ENCODE peak calls at places on chromosomes 2 and 18, in eight cellular contexts. C is Karpas-422, P is GM23248, I is hepatocyte, H is OCI-LY7, J is GM23338, R is HCT116, K is PC-9. E is an unnamed sample. For H3K9me2, the result is how much of the 10 kb centered on the place peaks cover.

GRCh38 chr18:58051765-58052460 is 7.9 kb downstream of the NEDD4L start:
- DNase-seq in C (peak), P (peak), I (no peak), H (no peak), J (no peak), R (no peak), K (no peak), E (peak)

GRCh38 chr2:12755384-12755783 is 38.6 kb downstream of the TRIB2 start:
- DNase-seq in C (no peak), P (no peak), I (no peak), H (no peak), J (no peak), R (no peak), K (no peak), E (no peak)

GRCh38 chr2:100407108-100407507 is 10.4 kb downstream of the CHST10 start:
- DNase-seq in C (no peak), P (no peak), I (no peak), H (no peak), J (no peak), R (no peak), K (no peak), E (no peak)

GRCh38 chr2:29278964-29279363 is 163.7 kb downstream of the CLIP4 start:
- DNase-seq in C (no peak), P (no peak), I (no peak), H (no peak), J (no peak), R (no peak), K (no peak), E (no peak)

GRCh38 chr2:45433363-45433762 is 177.7 kb downstream of the SRBD1 start:
- DNase-seq in C (no peak), P (no peak), I (no peak), H (peak), J (no peak), R (no peak), K (no peak), E (no peak)

GRCh38 chr2:133940134-133940533 is 313.7 kb upstream of the MGAT5 start:
- DNase-seq in C (no peak), P (no peak), I (no peak), H (no peak), J (peak), R (no peak), K (no peak), E (no peak)

GRCh38 chr2:95073856-95074662 is 47.5 kb downstream of the MRPS5 start:
- DNase-seq in C (no peak), P (no peak), I (peak), H (no peak), J (no peak), R (no peak), K (no peak), E (no peak)

GRCh38 chr2:121388371-121388770 is 103.4 kb upstream of the TFCP2L1 start:
- DNase-seq in C (no peak), P (no peak), I (no peak), H (no peak), J (no peak), R (no peak), K (no peak), E (no peak)

GRCh38 chr2:207093234-207093633 is 72.5 kb downstream of the KLF7 start:
- DNase-seq in C (no peak), P (no peak), I (no peak), H (no peak), J (peak), R (no peak), K (no peak), E (no peak)

GRCh38 chr18:27413495-27414401 is 228.6 kb upstream of the CHST9 start:
- DNase-seq in C (no peak), P (peak), I (peak), H (no peak), J (no peak), R (no peak), K (peak), E (no peak)

GRCh38 chr2:226076529-226076928 is 677.0 kb downstream of the NYAP2 start:
- DNase-seq in C (no peak), P (peak), I (no peak), H (no peak), J (no peak), R (no peak), K (no peak), E (no peak)

GRCh38 chr18:13036622-13037320 is 45.6 kb downstream of the CEP192 start:
- DNase-seq in C (no peak), P (peak), I (no peak), H (no peak), J (no peak), R (no peak), K (no peak), E (no peak)

GRCh38 chr2:235979753-235980459 is 188.3 kb downstream of the GBX2 start:
- DNase-seq in C (no peak), P (no peak), I (no peak), H (no peak), J (no peak), R (no peak), K (no peak), E (no peak)
- H3K9me2 ChIP-seq in C (under half), P (under half), I (under half), H (under half), J (under half), R (under half), K (under half), E (under half)

GRCh38 chr2:174610243-174610995 is 12.8 kb upstream of the WIPF1 start:
- DNase-seq in C (no peak), P (peak), I (no peak), H (peak), J (no peak), R (no peak), K (no peak), E (no peak)
- H3K4me2 ChIP-seq in C (peak), P (peak), I (no peak), H (peak), J (no peak), R (no peak), K (no peak), E (peak)

GRCh38 chr2:10287766-10288165 is 14.9 kb upstream of the HPCAL1 start:
- DNase-seq in C (no peak), P (no peak), I (no peak), H (no peak), J (no peak), R (no peak), K (no peak), E (no peak)
- H3K9me2 ChIP-seq in C (under half), P (under half), I (under half), H (under half), J (under half), R (under half), K (under half), E (under half)

GRCh38 chr2:142044168-142044567 is 86.6 kb downstream of the LRP1B start:
- DNase-seq in C (no peak), P (no peak), I (no peak), H (no peak), J (no peak), R (no peak), K (no peak), E (no peak)

GRCh38 chr2:142040554-142040953 is 90.3 kb downstream of the LRP1B start:
- DNase-seq in C (no peak), P (no peak), I (no peak), H (no peak), J (no peak), R (no peak), K (no peak), E (no peak)

GRCh38 chr2:142041996-142042395 is 88.8 kb downstream of the LRP1B start:
- DNase-seq in C (no peak), P (no peak), I (no peak), H (no peak), J (no peak), R (no peak), K (no peak), E (no peak)

GRCh38 chr2:142041105-142041504 is 89.7 kb downstream of the LRP1B start:
- DNase-seq in C (no peak), P (peak), I (no peak), H (no peak), J (no peak), R (no peak), K (no peak), E (no peak)

GRCh38 chr2:142042536-142043199 is 88.1 kb downstream of the LRP1B start:
- DNase-seq in C (no peak), P (no peak), I (no peak), H (no peak), J (no peak), R (no peak), K (no peak), E (no peak)
- H3K4me2 ChIP-seq in C (no peak), P (no peak), I (no peak), H (no peak), J (no peak), R (no peak), K (no peak), E (no peak)

GRCh38 chr2:230748087-230748486 is 35.4 kb downstream of the CAB39 start:
- DNase-seq in C (no peak), P (no peak), I (no peak), H (no peak), J (no peak), R (no peak), K (no peak), E (no peak)
- H3K9me2 ChIP-seq in C (under half), P (under half), I (under half), H (under half), J (under half), R (under half), K (under half), E (under half)

DNA sequence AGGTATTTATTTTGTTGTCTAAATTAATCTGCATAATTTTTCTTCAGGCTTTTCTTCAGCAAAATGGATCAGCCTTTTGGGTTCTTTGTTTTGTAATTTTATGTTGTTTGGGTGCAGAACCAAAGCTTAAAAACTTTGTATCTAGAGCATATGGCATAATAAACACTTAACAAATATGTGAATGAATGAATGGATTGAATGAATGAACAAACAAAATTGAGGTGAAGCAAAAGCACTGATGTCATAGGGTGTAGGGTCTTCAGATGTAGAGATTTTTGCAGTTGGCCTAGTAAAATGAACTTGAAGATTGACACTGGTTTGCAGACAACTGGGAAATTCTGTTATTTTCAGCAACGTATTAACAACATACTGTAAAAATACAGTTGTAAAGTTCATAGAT is 17.3 kb downstream of the VAPA start:
- DNase-seq in C (no peak), P (no peak), I (no peak), H (no peak), J (no peak), R (no peak), K (no peak), E (no peak)
- H3K4me2 ChIP-seq in C (no peak), P (no peak), I (no peak), H (no peak), J (no peak), R (no peak), K (no peak), E (no peak)

GRCh38 chr18:37684590-37684989 is 119.0 kb upstream of the CELF4 start:
- DNase-seq in C (no peak), P (no peak), I (no peak), H (no peak), J (peak), R (no peak), K (no peak), E (no peak)
- H3K9me2 ChIP-seq in C (under half), P (under half), I (under half), H (under half), J (under half), R (under half), K (under half), E (under half)

GRCh38 chr2:174787485-174788205 is 23.4 kb upstream of the CHRNA1 start:
- DNase-seq in C (no peak), P (peak), I (peak), H (no peak), J (peak), R (no peak), K (peak), E (no peak)

GRCh38 chr2:174792309-174793025 is 28.2 kb upstream of the CHRNA1 start:
- DNase-seq in C (no peak), P (no peak), I (no peak), H (no peak), J (no peak), R (no peak), K (no peak), E (peak)

GRCh38 chr2:174788291-174788929 is 24.1 kb upstream of the CHRNA1 start:
- DNase-seq in C (peak), P (peak), I (no peak), H (peak), J (peak), R (peak), K (no peak), E (no peak)

GRCh38 chr2:174786066-174786725 is 21.9 kb upstream of the CHRNA1 start:
- DNase-seq in C (no peak), P (peak), I (no peak), H (no peak), J (no peak), R (no peak), K (no peak), E (no peak)

DNA sequence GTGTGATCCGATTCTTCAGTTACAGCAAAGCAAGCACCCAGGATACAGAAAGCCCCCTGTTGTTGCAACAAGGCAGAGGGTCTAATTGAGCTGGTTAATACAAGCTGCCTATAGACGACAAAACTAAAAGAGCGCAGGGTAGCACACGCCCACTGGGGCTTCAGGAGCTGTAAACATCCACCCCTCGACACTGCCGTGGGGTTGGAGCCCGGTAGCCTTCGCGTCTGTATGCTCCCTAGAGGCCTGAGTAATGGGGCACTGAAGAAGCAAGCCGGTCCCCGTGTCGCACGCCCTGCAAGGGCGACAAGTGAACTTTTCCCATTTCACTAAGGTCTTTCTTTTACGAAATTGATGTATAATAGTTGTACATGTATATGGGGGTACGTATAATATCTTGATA is 24.7 kb upstream of the CHRNA1 start:
- DNase-seq in C (no peak), P (no peak), I (no peak), H (no peak), J (no peak), R (no peak), K (no peak), E (no peak)
- H3K4me2 ChIP-seq in C (no peak), P (no peak), I (no peak), H (peak), J (peak), R (peak), K (no peak), E (no peak)

GRCh38 chr2:205712983-205713531 is 30.8 kb downstream of the NRP2 start:
- DNase-seq in C (no peak), P (peak), I (no peak), H (no peak), J (no peak), R (no peak), K (no peak), E (no peak)

GRCh38 chr2:205714789-205715411 is 32.6 kb downstream of the NRP2 start:
- DNase-seq in C (no peak), P (no peak), I (no peak), H (no peak), J (no peak), R (no peak), K (no peak), E (no peak)

GRCh38 chr2:205717999-205718398 is 35.7 kb downstream of the NRP2 start:
- DNase-seq in C (no peak), P (no peak), I (no peak), H (no peak), J (no peak), R (no peak), K (no peak), E (no peak)

GRCh38 chr2:205714058-205714776 is 31.9 kb downstream of the NRP2 start:
- DNase-seq in C (no peak), P (no peak), I (no peak), H (no peak), J (no peak), R (no peak), K (no peak), E (peak)

DNA sequence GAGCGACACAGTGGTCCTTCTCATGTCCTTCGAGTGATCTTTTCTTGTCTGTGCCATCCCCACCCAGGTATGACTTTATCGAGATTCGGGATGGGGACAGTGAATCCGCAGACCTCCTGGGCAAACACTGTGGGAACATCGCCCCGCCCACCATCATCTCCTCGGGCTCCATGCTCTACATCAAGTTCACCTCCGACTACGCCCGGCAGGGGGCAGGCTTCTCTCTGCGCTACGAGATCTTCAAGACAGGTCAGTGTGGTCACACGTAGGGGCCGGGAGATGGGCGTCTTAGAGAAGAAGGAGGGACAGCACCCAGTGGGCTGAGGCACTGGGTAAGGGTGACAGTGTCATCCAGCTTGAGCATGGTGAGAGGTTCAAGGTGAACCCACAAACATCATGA is 33.8 kb downstream of the NRP2 start:
- DNase-seq in C (no peak), P (no peak), I (no peak), H (no peak), J (peak), R (peak), K (no peak), E (no peak)
- H3K9me2 ChIP-seq in C (under half), P (under half), I (under half), H (under half), J (under half), R (under half), K (under half), E (under half)

DNA sequence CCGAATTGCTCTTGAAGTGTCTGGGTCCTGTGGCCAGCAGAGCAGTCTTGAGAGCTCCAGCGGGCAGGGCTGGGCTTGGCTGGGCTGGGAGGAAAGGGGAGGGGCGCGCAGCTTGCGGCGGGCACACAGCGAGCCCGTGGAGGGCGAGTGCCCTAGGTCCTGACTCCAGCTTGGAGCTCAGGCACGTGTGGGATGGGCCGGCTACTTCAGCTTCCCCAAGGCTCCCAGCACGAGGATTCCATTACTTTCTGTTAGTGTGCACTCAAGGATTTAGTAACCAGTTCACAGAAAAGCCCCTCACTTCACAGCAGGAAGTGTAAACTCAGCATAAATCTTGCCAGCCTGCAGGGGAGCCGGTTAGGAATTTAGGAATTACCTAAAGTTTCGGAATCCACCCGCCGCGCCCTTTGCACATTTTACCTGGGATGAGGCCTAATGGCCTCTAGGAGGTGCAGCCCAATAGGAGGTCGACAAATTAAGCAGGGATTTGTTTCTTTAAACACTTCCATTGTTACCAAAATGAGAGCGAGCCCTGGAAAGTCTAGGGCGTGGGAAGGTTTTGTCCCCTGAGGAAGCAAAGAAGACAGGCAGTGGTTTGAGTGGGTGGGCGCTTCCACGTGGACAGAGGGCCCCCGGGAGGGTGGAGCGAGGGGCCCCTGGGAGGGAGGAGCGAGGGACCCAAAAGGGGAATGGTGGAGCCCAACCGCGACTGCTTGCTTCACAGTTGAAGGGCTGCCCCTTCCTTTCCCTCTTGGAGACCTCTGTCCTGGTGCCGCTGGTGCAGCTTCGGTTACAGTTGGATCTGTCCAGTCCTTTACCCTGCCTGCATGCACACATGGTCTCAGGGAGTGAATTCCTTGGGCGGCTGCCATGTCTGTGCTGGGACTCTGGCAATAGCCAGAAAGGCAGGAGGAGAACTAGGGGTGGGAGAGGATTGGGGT is 93.3 kb downstream of the CTAGE1 start:
- DNase-seq in C (no peak), P (peak), I (peak), H (no peak), J (peak), R (no peak), K (no peak), E (no peak)
- H3K4me2 ChIP-seq in C (no peak), P (peak), I (peak), H (no peak), J (peak), R (no peak), K (no peak), E (no peak)

E was measured in MM.1S.